ENCODE peak calls at places on chromosomes 4 and X, in five cellular contexts. One of them, this sample, is unnamed.

GRCh38 chrX:106404512-106404911 is 207.3 kb upstream of the RADX start:
- DNase-seq in IMR-90: no peak
- DNase-seq in tibial artery: no peak
- DNase-seq in WERI-Rb-1: no peak
- DNase-seq in ascending aorta: no peak
- DNase-seq in this sample: no peak

GRCh38 chr4:174848596-174848995 is 19.5 kb upstream of the GLRA3 start:
- DNase-seq in IMR-90: no peak
- DNase-seq in tibial artery: no peak
- DNase-seq in WERI-Rb-1: no peak
- DNase-seq in ascending aorta: no peak
- DNase-seq in this sample: no peak

GRCh38 chr4:46950826-46951225 is 41.8 kb upstream of the COX7B2 start:
- DNase-seq in IMR-90: peak; percentile 31
- DNase-seq in tibial artery: no peak
- DNase-seq in WERI-Rb-1: no peak
- DNase-seq in ascending aorta: no peak
- DNase-seq in this sample: no peak

GRCh38 chr4:23728393-23728792 is 161.5 kb downstream of the PPARGC1A start:
- DNase-seq in IMR-90: peak; percentile 89
- DNase-seq in tibial artery: no peak
- DNase-seq in WERI-Rb-1: no peak
- DNase-seq in ascending aorta: no peak
- DNase-seq in this sample: peak; percentile 98

GRCh38 chrX:47637546-47638195 is 7.9 kb upstream of the CFP start:
- DNase-seq in IMR-90: no peak
- DNase-seq in tibial artery: peak; percentile 38
- DNase-seq in WERI-Rb-1: no peak
- DNase-seq in ascending aorta: no peak
- DNase-seq in this sample: no peak

GRCh38 chr4:53459548-53459947 is 82.1 kb downstream of the FIP1L1 start:
- DNase-seq in IMR-90: peak; percentile 60
- DNase-seq in tibial artery: no peak
- DNase-seq in WERI-Rb-1: no peak
- DNase-seq in ascending aorta: no peak
- DNase-seq in this sample: peak; percentile 5

GRCh38 chr4:16227462-16227868 is 1.2 kb upstream of the TAPT1 start:
- DNase-seq in IMR-90: peak; percentile 30
- DNase-seq in tibial artery: peak; percentile 34
- DNase-seq in WERI-Rb-1: no peak
- DNase-seq in ascending aorta: no peak
- DNase-seq in this sample: no peak

GRCh38 chr4:86670298-86670697 is 76.2 kb downstream of the PTPN13 start:
- DNase-seq in IMR-90: no peak
- DNase-seq in tibial artery: no peak
- DNase-seq in WERI-Rb-1: no peak
- DNase-seq in ascending aorta: no peak
- DNase-seq in this sample: no peak

GRCh38 chrX:9656277-9656676 is 109.4 kb downstream of the GPR143 start:
- DNase-seq in IMR-90: peak; percentile 31
- DNase-seq in tibial artery: no peak
- DNase-seq in WERI-Rb-1: no peak
- DNase-seq in ascending aorta: no peak
- DNase-seq in this sample: no peak

GRCh38 chrX:109619816-109620215 is 5.2 kb downstream of the KCNE5 start:
- DNase-seq in IMR-90: no peak
- DNase-seq in tibial artery: no peak
- DNase-seq in WERI-Rb-1: peak; percentile 17
- DNase-seq in ascending aorta: no peak
- DNase-seq in this sample: no peak

GRCh38 chr4:52716364-52717151 is 34.7 kb downstream of the ERVMER34-1 start:
- DNase-seq in IMR-90: no peak
- DNase-seq in tibial artery: no peak
- DNase-seq in WERI-Rb-1: peak; percentile 34
- DNase-seq in ascending aorta: no peak
- DNase-seq in this sample: no peak

GRCh38 chr4:25970241-25970675 is 56.2 kb downstream of the SMIM20 start:
- DNase-seq in IMR-90: no peak
- DNase-seq in tibial artery: no peak
- DNase-seq in WERI-Rb-1: no peak
- DNase-seq in ascending aorta: peak; percentile 14
- DNase-seq in this sample: peak; percentile 31

GRCh38 chr4:132818091-132818490 is 331.0 kb upstream of the PCDH10 start:
- DNase-seq in IMR-90: no peak
- DNase-seq in tibial artery: no peak
- DNase-seq in WERI-Rb-1: no peak
- DNase-seq in ascending aorta: no peak
- DNase-seq in this sample: no peak
- TF ChIP-seq CTCF in IMR-90: no peak
- TF ChIP-seq CTCF in tibial artery: no peak
- TF ChIP-seq CTCF in WERI-Rb-1: no peak
- TF ChIP-seq CTCF in ascending aorta: no peak
- TF ChIP-seq CTCF in this sample: peak; percentile 4

DNA sequence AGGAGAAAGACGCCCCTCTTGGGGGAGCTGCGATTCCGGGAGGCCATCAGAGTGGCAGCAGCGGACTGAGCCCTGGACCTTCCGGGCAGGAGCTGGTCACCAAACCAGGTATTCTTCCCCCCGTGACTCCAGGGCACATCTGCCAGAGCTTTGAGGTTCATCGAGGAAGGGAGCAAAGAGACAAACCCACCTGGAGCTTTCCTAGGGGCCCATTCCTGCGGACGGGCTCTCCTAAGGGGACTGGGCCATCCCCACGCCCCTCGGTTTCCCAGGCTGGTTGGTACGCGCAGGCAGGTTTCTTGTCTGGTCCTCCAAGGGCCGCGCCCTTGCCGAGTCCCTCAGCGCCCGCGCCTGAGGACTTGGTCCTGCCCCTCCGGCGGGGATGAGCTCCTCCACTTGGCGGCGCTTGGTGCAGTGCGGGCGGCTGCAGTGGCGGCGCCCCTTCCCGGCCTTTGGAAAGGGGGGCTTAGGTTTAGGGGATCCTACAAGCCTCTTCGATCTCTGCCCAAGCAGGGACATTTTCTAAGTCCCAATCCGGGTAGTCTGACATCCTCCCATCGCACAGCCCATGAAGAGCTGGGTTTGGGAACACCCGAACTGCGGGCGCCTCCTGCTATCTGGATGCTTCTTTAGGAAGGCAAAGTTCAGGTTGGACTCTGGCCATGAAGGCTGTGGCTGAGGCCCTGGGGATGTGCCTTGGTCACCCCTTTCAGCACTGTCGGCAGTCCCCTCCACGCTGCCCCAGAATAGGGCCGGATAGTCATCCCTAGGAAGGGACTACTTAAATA is 543 bp downstream of the STBD1 start:
- DNase-seq in IMR-90: peak; percentile 44
- DNase-seq in tibial artery: peak; percentile 56
- DNase-seq in WERI-Rb-1: peak; percentile 68
- DNase-seq in ascending aorta: no peak
- DNase-seq in this sample: no peak
- H3K4me3 ChIP-seq in IMR-90: peak overlapping the region; percentile 82
- H3K4me3 ChIP-seq in tibial artery: peak overlapping the region; percentile 85
- H3K4me3 ChIP-seq in WERI-Rb-1: peak overlapping the region; percentile 93
- H3K4me3 ChIP-seq in ascending aorta: peak overlapping the region; percentile 72
- H3K4me3 ChIP-seq in this sample: peak overlapping the region; percentile 68

GRCh38 chrX:1385824-1386223 is 6.1 kb downstream of the SLC25A6 start:
- DNase-seq in IMR-90: no peak
- DNase-seq in tibial artery: no peak
- DNase-seq in WERI-Rb-1: no peak
- DNase-seq in ascending aorta: no peak
- DNase-seq in this sample: no peak

GRCh38 chrX:1385251-1385794 is 6.6 kb downstream of the SLC25A6 start:
- DNase-seq in IMR-90: no peak
- DNase-seq in tibial artery: no peak
- DNase-seq in WERI-Rb-1: no peak
- DNase-seq in ascending aorta: no peak
- DNase-seq in this sample: no peak

GRCh38 chrX:1387141-1387776 is 4.7 kb downstream of the SLC25A6 start:
- DNase-seq in IMR-90: no peak
- DNase-seq in tibial artery: no peak
- DNase-seq in WERI-Rb-1: no peak
- DNase-seq in ascending aorta: no peak
- DNase-seq in this sample: no peak

GRCh38 chrX:1384738-1385250 is 7.1 kb downstream of the SLC25A6 start:
- DNase-seq in IMR-90: no peak
- DNase-seq in tibial artery: no peak
- DNase-seq in WERI-Rb-1: no peak
- DNase-seq in ascending aorta: no peak
- DNase-seq in this sample: no peak

GRCh38 chrX:1386338-1387127 is 5.4 kb downstream of the SLC25A6 start:
- DNase-seq in IMR-90: no peak
- DNase-seq in tibial artery: no peak
- DNase-seq in WERI-Rb-1: no peak
- DNase-seq in ascending aorta: no peak
- DNase-seq in this sample: no peak
- H3K36me3 ChIP-seq in IMR-90: peaks cover 65% of the 10 kb centered on the region
- H3K36me3 ChIP-seq in tibial artery: peaks cover 69% of the 10 kb centered on the region
- H3K36me3 ChIP-seq in WERI-Rb-1: peaks cover 90% of the 10 kb centered on the region
- H3K36me3 ChIP-seq in ascending aorta: peaks cover 61% of the 10 kb centered on the region
- H3K36me3 ChIP-seq in this sample: peaks cover 12% of the 10 kb centered on the region

DNA sequence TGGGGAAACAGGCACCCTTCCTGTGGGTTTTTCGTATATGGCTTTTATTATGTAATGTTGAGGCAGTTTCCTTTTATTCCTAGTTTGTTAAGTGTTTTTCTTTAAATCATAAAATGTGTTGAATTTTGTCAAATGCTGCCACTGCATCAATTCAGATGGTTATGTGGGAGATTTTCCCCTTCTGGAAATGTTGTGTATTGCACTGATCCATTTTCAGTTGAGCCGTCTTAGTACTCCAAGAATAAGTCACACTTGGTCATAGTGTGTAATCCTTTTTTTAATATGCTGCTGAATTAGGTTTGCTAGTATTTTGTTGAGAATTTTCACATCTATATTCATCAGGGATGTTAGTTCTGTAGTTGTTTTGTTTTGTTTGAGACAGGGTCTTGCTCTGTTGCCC is 9.5 kb upstream of the CTBP1 start:
- DNase-seq in IMR-90: no peak
- DNase-seq in tibial artery: no peak
- DNase-seq in WERI-Rb-1: no peak
- DNase-seq in ascending aorta: no peak
- DNase-seq in this sample: no peak
- TF ChIP-seq CTCF in IMR-90: no peak
- TF ChIP-seq CTCF in tibial artery: no peak
- TF ChIP-seq CTCF in WERI-Rb-1: no peak
- TF ChIP-seq CTCF in ascending aorta: no peak
- TF ChIP-seq CTCF in this sample: no peak

DNA sequence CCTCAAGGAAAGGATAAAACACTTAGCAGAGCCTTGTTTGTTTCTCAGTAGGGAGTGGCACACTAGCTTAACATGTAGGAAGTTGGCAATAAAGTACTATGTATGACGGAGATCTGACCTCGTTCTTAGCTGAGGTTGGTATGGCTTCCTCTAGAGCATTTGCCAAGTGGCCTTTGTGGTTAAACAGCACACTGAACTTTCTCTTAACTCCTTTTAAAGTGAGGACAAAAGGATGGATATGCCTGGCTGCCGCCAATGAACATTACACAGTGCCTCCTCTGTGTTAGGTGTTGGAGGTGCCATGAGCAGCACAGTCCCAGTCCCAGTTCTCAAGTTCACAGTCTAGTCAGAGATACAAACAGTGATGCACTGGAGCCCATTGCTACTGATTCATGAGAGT is 54.4 kb downstream of the VGLL1 start:
- DNase-seq in IMR-90: no peak
- DNase-seq in tibial artery: no peak
- DNase-seq in WERI-Rb-1: no peak
- DNase-seq in ascending aorta: no peak
- DNase-seq in this sample: no peak
- H3K4me3 ChIP-seq in IMR-90: no peak overlapping the region
- H3K4me3 ChIP-seq in tibial artery: no peak overlapping the region
- H3K4me3 ChIP-seq in WERI-Rb-1: no peak overlapping the region
- H3K4me3 ChIP-seq in ascending aorta: no peak overlapping the region
- H3K4me3 ChIP-seq in this sample: no peak overlapping the region

DNA sequence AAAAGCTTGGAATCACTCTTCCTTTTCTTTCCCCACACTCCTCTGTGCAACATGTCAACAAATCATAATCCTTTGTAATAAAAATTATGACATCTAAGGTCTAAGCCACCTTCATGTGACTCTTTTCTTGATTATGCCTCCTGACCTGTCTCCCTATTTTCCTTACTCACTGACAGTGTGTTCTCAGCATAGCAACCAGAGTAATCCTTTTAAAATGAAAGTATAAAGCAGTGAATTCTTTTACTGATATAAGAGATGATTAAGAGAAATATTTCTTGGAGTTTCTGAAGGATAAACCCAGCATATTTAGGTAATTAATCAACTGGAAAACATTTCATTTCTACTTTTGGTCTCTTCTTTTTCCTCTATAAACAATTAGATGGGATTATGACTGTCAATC is 44.7 kb downstream of the USO1 start:
- DNase-seq in IMR-90: peak; percentile 33
- DNase-seq in tibial artery: no peak
- DNase-seq in WERI-Rb-1: no peak
- DNase-seq in ascending aorta: no peak
- DNase-seq in this sample: no peak
- H3K36me3 ChIP-seq in IMR-90: peaks cover 13% of the 10 kb centered on the region
- H3K36me3 ChIP-seq in tibial artery: peaks cover 15% of the 10 kb centered on the region
- H3K36me3 ChIP-seq in WERI-Rb-1: peaks cover 7% of the 10 kb centered on the region
- H3K36me3 ChIP-seq in ascending aorta: peaks cover 20% of the 10 kb centered on the region
- H3K36me3 ChIP-seq in this sample: no peaks in the 10 kb centered on the region

GRCh38 chrX:53481816-53482485 is 47.8 kb upstream of the HSD17B10 start:
- DNase-seq in IMR-90: peak; percentile 69
- DNase-seq in tibial artery: peak; percentile 51
- DNase-seq in WERI-Rb-1: peak; percentile 67
- DNase-seq in ascending aorta: no peak
- DNase-seq in this sample: peak; percentile 26
- TF ChIP-seq CTCF in IMR-90: peak; percentile 74
- TF ChIP-seq CTCF in tibial artery: peak; percentile 53
- TF ChIP-seq CTCF in WERI-Rb-1: peak; percentile 75
- TF ChIP-seq CTCF in ascending aorta: peak; percentile 33
- TF ChIP-seq CTCF in this sample: peak; percentile 83

DNA sequence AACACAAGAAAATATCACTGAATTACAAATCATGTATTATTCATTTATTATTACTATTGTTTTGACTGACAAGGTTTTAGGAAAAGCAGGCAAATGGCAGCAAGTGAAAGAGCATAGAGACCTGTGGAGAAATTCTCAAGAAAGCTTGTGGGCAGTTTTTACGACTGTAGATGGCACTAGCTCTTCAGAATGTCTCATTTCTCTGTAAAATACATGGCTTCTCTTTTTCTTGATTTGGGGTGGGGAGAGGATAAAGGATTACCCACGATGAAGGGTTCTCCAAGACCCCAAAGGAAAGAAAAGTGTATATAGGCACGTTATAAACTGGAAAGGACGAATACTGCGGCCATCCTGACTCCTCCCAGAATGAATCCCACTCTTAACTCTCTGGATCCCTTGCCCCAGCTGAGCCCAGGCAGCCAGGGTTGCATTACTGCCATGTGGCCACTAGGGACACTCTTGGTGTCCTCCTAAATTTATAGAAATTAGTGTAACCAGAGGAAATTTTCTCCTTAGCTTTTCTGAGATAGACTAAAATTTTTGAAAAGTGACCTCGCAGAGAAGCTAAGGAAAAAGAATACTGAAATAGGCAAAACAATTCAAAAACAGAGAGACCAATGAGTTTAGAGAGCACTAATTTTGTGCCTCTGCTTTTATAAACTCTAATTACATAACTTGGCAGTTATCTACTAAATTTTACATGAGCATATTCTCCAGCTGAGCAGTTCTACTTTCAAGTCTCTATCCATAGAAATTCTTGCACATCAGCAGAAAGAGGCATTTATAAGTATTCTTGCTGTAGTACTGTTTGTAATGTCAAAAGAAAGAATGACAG is 37.7 kb upstream of the PCDH19 start:
- DNase-seq in IMR-90: peak; percentile 1
- DNase-seq in tibial artery: peak; percentile 33
- DNase-seq in WERI-Rb-1: peak; percentile 39
- DNase-seq in ascending aorta: no peak
- DNase-seq in this sample: no peak
- H3K4me3 ChIP-seq in IMR-90: no peak overlapping the region
- H3K4me3 ChIP-seq in tibial artery: no peak overlapping the region
- H3K4me3 ChIP-seq in WERI-Rb-1: no peak overlapping the region
- H3K4me3 ChIP-seq in ascending aorta: no peak overlapping the region
- H3K4me3 ChIP-seq in this sample: no peak overlapping the region

This sample was measured in kidney epithelial cell.